ENCODE peak calls at places on chromosome X, in six cellular contexts. P is trophoblast cell, W is mesenchymal stem cell, F is IMR-90, E is H1, R is neuronal stem cell. H is an unnamed sample.

GRCh38 chrX:111145878-111146277 is 49.9 kb downstream of the PAK3 start:
- DNase-seq in F (no peak), W (no peak), P (no peak), E (no peak), R (no peak), H (no peak)

GRCh38 chrX:25878806-25879205 is 259.3 kb upstream of the MAGEB18 start:
- DNase-seq in E (no peak), R (no peak), F (no peak), P (no peak), W (no peak), H (no peak)

GRCh38 chrX:67692246-67692645 is 148.4 kb downstream of the AR start:
- DNase-seq in E (no peak), P (no peak), R (no peak), F (peak; percentile 16), W (peak; percentile 8), H (no peak)

GRCh38 chrX:108399427-108400165 is 38.6 kb downstream of the COL4A6 start:
- DNase-seq in F (peak; percentile 10), W (no peak), P (no peak), E (no peak), R (no peak), H (no peak)

GRCh38 chrX:37541991-37542390 is 29.5 kb upstream of the LANCL3 start:
- DNase-seq in P (no peak), E (no peak), F (no peak), R (no peak), W (no peak), H (no peak)

GRCh38 chrX:47232803-47233332 is at the start of gene USP11:
- DNase-seq in W (peak; percentile 56), R (no peak), E (no peak), F (peak; percentile 51), P (no peak), H (peak; percentile 57)

GRCh38 chrX:10326578-10326977 is 169.8 kb downstream of the CLCN4 start:
- DNase-seq in F (peak; percentile 43), P (peak; percentile 35), R (no peak), E (no peak), W (peak; percentile 58), H (no peak)

GRCh38 chrX:153884136-153885076 is 1.6 kb downstream of the L1CAM start:
- DNase-seq in P (no peak), F (no peak), E (no peak), W (no peak), R (no peak), H (no peak)

GRCh38 chrX:78104447-78105176 is 564 bp downstream of the PGK1 start:
- DNase-seq in F (peak; percentile 31), W (peak; percentile 47), P (peak; percentile 55), E (no peak), R (no peak), H (peak; percentile 38)

GRCh38 chrX:72306085-72306801 is 529 bp upstream of the CITED1 start:
- DNase-seq in E (no peak), P (no peak), F (no peak), W (peak; percentile 13), R (no peak), H (peak; percentile 8)

GRCh38 chrX:149877157-149877556 is 3.8 kb upstream of the MAGEA8 start:
- DNase-seq in E (no peak), R (no peak), W (no peak), P (no peak), F (no peak), H (no peak)

GRCh38 chrX:140733766-140734342 is 24.3 kb downstream of the LINC00632 start:
- DNase-seq in W (peak; percentile 53), E (no peak), P (peak; percentile 63), R (no peak), F (peak; percentile 57), H (peak; percentile 48)

GRCh38 chrX:81377329-81377728 is 175.4 kb downstream of the SH3BGRL start:
- DNase-seq in W (peak; percentile 20), E (no peak), R (peak; percentile 8), P (peak; percentile 36), F (peak; percentile 27), H (peak; percentile 18)

GRCh38 chrX:134482371-134482770 is 22.4 kb downstream of the HPRT1 start:
- DNase-seq in F (no peak), E (no peak), R (no peak), P (no peak), W (no peak), H (no peak)

GRCh38 chrX:44580466-44580865 is 37.8 kb upstream of the FUNDC1 start:
- DNase-seq in E (no peak), W (peak; percentile 58), F (peak; percentile 81), P (peak; percentile 81), R (no peak), H (no peak)

GRCh38 chrX:123219916-123220315 is 35.8 kb downstream of the GRIA3 start:
- DNase-seq in R (no peak), P (no peak), E (no peak), F (no peak), W (no peak), H (no peak)

GRCh38 chrX:23012162-23012561 is 12.4 kb downstream of the DDX53 start:
- DNase-seq in R (no peak), P (no peak), F (no peak), W (no peak), E (no peak), H (no peak)

GRCh38 chrX:50697691-50698090 is 116.3 kb downstream of the SHROOM4 start:
- DNase-seq in W (peak; percentile 77), F (peak; percentile 79), R (no peak), P (peak; percentile 69), E (no peak), H (peak; percentile 85)

GRCh38 chrX:13664026-13664425 is 11.1 kb downstream of the TCEANC start:
- DNase-seq in W (no peak), R (no peak), P (peak; percentile 72), F (no peak), E (no peak), H (no peak)

GRCh38 chrX:13658602-13659001 is 5.7 kb downstream of the TCEANC start:
- DNase-seq in R (peak; percentile 8), W (peak; percentile 56), P (peak; percentile 72), F (peak; percentile 73), E (no peak), H (peak; percentile 39)

GRCh38 chrX:13661735-13662536 is 9.0 kb downstream of the TCEANC start:
- DNase-seq in F (no peak), P (no peak), E (no peak), R (no peak), W (no peak), H (no peak)

GRCh38 chrX:13659057-13659456 is 6.1 kb downstream of the TCEANC start:
- DNase-seq in R (no peak), P (peak; percentile 77), W (peak; percentile 64), F (peak; percentile 76), E (no peak), H (no peak)

DNA sequence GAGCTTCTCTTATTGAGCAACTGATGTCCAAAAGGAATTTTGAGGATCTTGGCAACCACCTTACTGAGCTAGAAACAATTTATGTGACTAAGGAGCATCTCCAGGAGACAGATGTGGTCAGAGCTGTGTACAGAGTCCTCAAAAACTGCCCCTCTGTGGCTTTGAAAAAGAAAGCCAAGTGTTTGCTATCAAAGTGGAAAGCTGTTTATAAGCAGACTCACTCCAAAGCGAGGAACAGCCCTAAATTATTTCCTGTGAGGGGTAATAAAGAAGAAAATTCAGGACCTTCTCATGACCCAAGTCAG is 9.5 kb downstream of the TCEANC start:
- DNase-seq in F (peak; percentile 67), E (no peak), R (no peak), P (peak; percentile 32), W (peak; percentile 95), H (no peak)
- H3K4me3 ChIP-seq in F (no peak overlapping the region), E (no peak overlapping the region), R (no peak overlapping the region), P (no peak overlapping the region), W (no peak overlapping the region), H (no peak overlapping the region)

GRCh38 chrX:85244411-85245210 is 820 bp downstream of the ZNF711 start:
- DNase-seq in W (peak; percentile 44), E (no peak), F (peak; percentile 7), R (peak; percentile 14), P (no peak), H (peak; percentile 57)
- H2BK120ac ChIP-seq in W (no peak overlapping the region), E (no peak overlapping the region), F (no peak overlapping the region), R (no peak overlapping the region), P (peak overlapping the region; percentile 90), H (no peak overlapping the region)

DNA sequence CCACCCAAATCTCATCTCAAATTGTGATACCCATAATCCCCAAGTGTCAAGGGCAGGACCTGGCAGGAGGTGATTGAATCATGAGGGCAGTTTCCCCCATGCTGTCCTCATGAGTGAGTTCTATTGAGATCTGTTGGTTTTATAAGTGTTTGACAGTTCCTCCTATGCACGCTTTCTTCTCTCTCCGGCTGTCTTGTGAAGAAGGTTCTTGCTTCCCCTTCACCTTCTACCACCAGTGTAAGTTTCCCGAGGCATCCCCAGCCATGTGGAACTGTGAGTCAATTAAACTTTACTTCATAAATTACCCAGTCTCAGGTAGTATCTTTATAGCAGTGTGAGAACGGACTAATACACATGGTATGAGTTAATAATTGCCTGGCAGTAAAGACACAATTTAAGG is 581.7 kb upstream of the AMOT start:
- DNase-seq in P (no peak), R (no peak), W (no peak), F (no peak), E (no peak), H (no peak)
- H4K8ac ChIP-seq in P (no peak overlapping the region), R (no peak overlapping the region), W (no peak overlapping the region), F (no peak overlapping the region), E (no peak overlapping the region), H (no peak overlapping the region)

GRCh38 chrX:109635151-109635550 is 10.2 kb upstream of the KCNE5 start:
- DNase-seq in W (peak; percentile 16), R (no peak), P (peak; percentile 32), F (peak; percentile 5), E (no peak), H (peak; percentile 49)
- H3K4me3 ChIP-seq in W (no peak overlapping the region), R (no peak overlapping the region), P (no peak overlapping the region), F (no peak overlapping the region), E (no peak overlapping the region), H (no peak overlapping the region)

DNA sequence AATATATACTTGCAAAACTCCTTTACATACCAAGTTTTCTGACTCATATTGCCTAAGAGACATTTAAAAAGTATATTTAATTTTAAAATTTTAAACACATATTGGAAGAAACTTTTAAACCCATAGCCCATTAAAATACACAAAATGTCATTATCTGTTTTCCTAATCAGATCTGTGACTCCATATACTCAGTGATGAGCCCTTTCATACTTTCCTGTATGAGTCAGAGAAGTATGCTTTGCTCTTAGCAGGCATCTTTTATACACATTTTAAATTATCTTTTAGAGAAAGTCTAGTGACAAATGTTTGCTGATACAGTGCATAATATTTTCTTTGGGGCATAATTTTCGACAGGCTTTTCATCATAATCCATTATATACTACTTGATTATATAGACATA is 26.4 kb downstream of the SPIN3 start:
- DNase-seq in W (peak; percentile 27), E (no peak), F (peak; percentile 16), R (no peak), P (peak; percentile 42), H (no peak)
- H2BK120ac ChIP-seq in W (no peak overlapping the region), E (no peak overlapping the region), F (no peak overlapping the region), R (no peak overlapping the region), P (no peak overlapping the region), H (no peak overlapping the region)

GRCh38 chrX:116379854-116380253 is 56.6 kb upstream of the SLC6A14 start:
- DNase-seq in W (no peak), R (no peak), P (no peak), F (peak; percentile 6), E (no peak), H (no peak)
- H4K8ac ChIP-seq in W (no peak overlapping the region), R (no peak overlapping the region), P (no peak overlapping the region), F (no peak overlapping the region), E (no peak overlapping the region), H (no peak overlapping the region)

DNA sequence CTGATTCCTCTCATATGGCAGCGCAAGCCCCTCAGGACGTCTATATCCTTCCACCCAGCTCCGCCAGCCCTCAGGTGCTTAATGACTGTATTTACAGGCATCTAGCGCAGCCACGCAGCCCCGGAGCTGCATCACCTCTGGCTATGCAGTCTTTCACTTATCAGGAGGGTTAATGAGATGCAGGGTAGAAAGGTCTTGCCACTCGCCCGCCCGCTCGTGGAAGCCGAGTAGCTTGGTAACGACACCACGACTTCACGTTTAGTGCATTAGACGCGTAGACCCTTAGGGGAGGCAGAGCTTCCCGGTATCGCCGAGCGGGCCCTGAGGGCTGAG is 1.5 kb upstream of the SLC16A2 start:
- DNase-seq in W (no peak), R (peak; percentile 9), F (no peak), E (no peak), P (peak; percentile 75), H (peak; percentile 47)
- H3K4me3 ChIP-seq in W (peak overlapping the region; percentile 62), R (peak overlapping the region; percentile 71), F (peak overlapping the region; percentile 58), E (peak overlapping the region; percentile 67), P (peak overlapping the region; percentile 72), H (peak overlapping the region; percentile 3)

H was measured in mesendoderm.